ENCODE peak calls at places on chromosomes 2 and 18, in nine cellular contexts. C is Panc1; V is Calu3; J is activated naive CD4-positive, alpha-beta T cell; L is HT1080; W is fibroblast of villous mesenchyme; I is skeletal muscle cell; K is activated CD4-positive, alpha-beta memory T cell treated with anti-CD3 and anti-CD28 coated beads, Interleukin-2, amount 10 ng/mL, durations not matched to agents 7 days and 5 days; R is coronary artery. D is an unnamed sample.

GRCh38 chr2:101571951-101572350 is 97.0 kb upstream of the RFX8 start:
- DNase-seq in L (no peak), W (no peak), C (no peak), I (no peak), R (no peak), J (no peak), V (no peak), K (no peak), D (no peak)

GRCh38 chr2:120539937-120540718 is 194.2 kb downstream of the INHBB start:
- DNase-seq in J (no peak), V (peak; percentile 50), W (peak; percentile 91), C (no peak), R (peak; percentile 94), K (no peak), L (peak; percentile 33), I (peak; percentile 90), D (no peak)

GRCh38 chr2:237309416-237309815 is 104.5 kb downstream of the COL6A3 start:
- DNase-seq in J (no peak), W (no peak), I (no peak), K (no peak), L (no peak), V (no peak), R (no peak), C (no peak), D (no peak)

GRCh38 chr2:46273919-46274318 is 23.3 kb upstream of the EPAS1 start:
- DNase-seq in R (no peak), V (no peak), L (no peak), C (no peak), W (no peak), I (no peak), J (no peak), K (no peak), D (no peak)

GRCh38 chr2:131682122-131682944 is 154.6 kb downstream of the CCDC74A start:
- DNase-seq in I (peak; percentile 64), K (peak; percentile 79), J (peak; percentile 11), C (peak; percentile 62), L (peak; percentile 92), R (peak; percentile 86), W (peak; percentile 79), V (peak; percentile 85), D (no peak)

GRCh38 chr18:63844254-63844653 is 43.3 kb upstream of the SERPINB2 start:
- DNase-seq in I (no peak), L (peak; percentile 61), C (no peak), J (no peak), R (no peak), W (peak; percentile 57), V (peak; percentile 6), K (no peak), D (no peak)

GRCh38 chr18:78773303-78773755 is 206.3 kb upstream of the SALL3 start:
- DNase-seq in C (no peak), I (no peak), K (no peak), L (no peak), R (no peak), W (no peak), V (no peak), J (no peak), D (no peak)

GRCh38 chr2:26978061-26978596 is 7.7 kb downstream of the MAPRE3 start:
- DNase-seq in K (no peak), W (no peak), I (no peak), J (no peak), L (peak; percentile 39), R (no peak), C (no peak), V (peak; percentile 70), D (no peak)

GRCh38 chr18:37481491-37481890 is 84.1 kb downstream of the CELF4 start:
- DNase-seq in R (no peak), C (no peak), J (no peak), L (peak; percentile 83), V (no peak), I (no peak), K (no peak), W (no peak), D (no peak)

GRCh38 chr2:3602553-3603339 is 7.8 kb downstream of the COLEC11 start:
- DNase-seq in K (no peak), C (no peak), J (no peak), I (no peak), V (no peak), L (no peak), W (no peak), R (peak; percentile 45), D (no peak)

GRCh38 chr2:237207641-237208040 is 122.0 kb downstream of the COPS8 start:
- DNase-seq in V (no peak), L (no peak), K (no peak), R (peak; percentile 89), I (peak; percentile 58), J (no peak), W (peak; percentile 98), C (no peak), D (no peak)

GRCh38 chr2:2014251-2014761 is 270.0 kb upstream of the PXDN start:
- DNase-seq in I (peak; percentile 45), J (no peak), W (peak; percentile 1), K (no peak), L (peak; percentile 28), R (no peak), C (no peak), V (no peak), D (no peak)

GRCh38 chr18:59881728-59882685 is 17.8 kb upstream of the PMAIP1 start:
- DNase-seq in J (no peak), L (peak; percentile 83), K (peak; percentile 30), V (no peak), R (no peak), W (peak; percentile 62), I (peak; percentile 48), C (no peak), D (no peak)

GRCh38 chr2:68971591-68972231 is 2.7 kb upstream of the GKN1 start:
- DNase-seq in W (peak; percentile 96), K (no peak), V (peak; percentile 17), L (peak; percentile 99), I (peak; percentile 97), J (no peak), R (no peak), C (no peak), D (no peak)

GRCh38 chr18:3612315-3612714 is 162.3 kb downstream of the TGIF1 start:
- DNase-seq in W (no peak), I (no peak), L (no peak), C (no peak), V (no peak), R (no peak), J (no peak), K (no peak), D (no peak)

GRCh38 chr2:195532628-195533271 is 124.3 kb upstream of the SLC39A10 start:
- DNase-seq in J (no peak), V (no peak), I (no peak), K (no peak), C (no peak), W (peak; percentile 40), R (no peak), L (peak; percentile 27), D (no peak)

GRCh38 chr2:178499640-178500039 is 19.4 kb downstream of the PLEKHA3 start:
- DNase-seq in L (no peak), W (no peak), J (no peak), R (no peak), C (no peak), V (no peak), I (no peak), K (no peak), D (no peak)

GRCh38 chr18:3747176-3747973 is 297.4 kb downstream of the TGIF1 start:
- DNase-seq in L (peak; percentile 25), J (no peak), C (no peak), V (peak; percentile 31), K (no peak), I (no peak), R (no peak), W (no peak), D (no peak)

GRCh38 chr2:239283288-239283945 is 117.4 kb downstream of the HDAC4 start:
- DNase-seq in W (no peak), V (no peak), C (no peak), L (no peak), J (no peak), K (no peak), I (no peak), R (no peak), D (no peak)

GRCh38 chr2:2147024-2147900 is 183.8 kb downstream of the MYT1L start:
- DNase-seq in K (no peak), W (no peak), L (no peak), R (no peak), C (no peak), V (no peak), J (no peak), I (no peak), D (no peak)

GRCh38 chr2:121047383-121047782 is 237.6 kb downstream of the TFCP2L1 start:
- DNase-seq in K (no peak), C (no peak), L (no peak), V (no peak), W (no peak), I (no peak), R (peak; percentile 62), J (no peak), D (no peak)

GRCh38 chr2:149768320-149768799 is 180.8 kb upstream of the MMADHC start:
- DNase-seq in K (no peak), J (no peak), W (peak; percentile 72), I (no peak), V (no peak), R (no peak), L (no peak), C (no peak), D (no peak)

GRCh38 chr2:177380181-177380580 is 12.4 kb upstream of the AGPS start:
- DNase-seq in L (no peak), W (no peak), R (no peak), V (no peak), I (no peak), K (no peak), C (no peak), J (no peak), D (no peak)

GRCh38 chr2:237505188-237505939 is 18.3 kb downstream of the MLPH start:
- DNase-seq in J (no peak), C (no peak), W (no peak), L (no peak), R (no peak), I (no peak), K (no peak), V (no peak), D (no peak)